ENCODE peak calls at places on chromosomes 3 and 15, in six cellular contexts. V, F, B, Y, S and X are unnamed samples.

GRCh38 chr3:14422016-14422963 is 19.9 kb downstream of the SLC6A6 start:
- DNase-seq in V (peak; percentile 84), B (no peak), Y (no peak), F (no peak), S (peak; percentile 87), X (no peak)

GRCh38 chr15:57505949-57506391 is 85.7 kb upstream of the MYZAP start:
- DNase-seq in V (no peak), S (peak; percentile 97), Y (no peak), F (no peak), B (no peak), X (peak; percentile 35)

GRCh38 chr3:119145500-119146167 is at the start of gene TEX55:
- DNase-seq in B (peak; percentile 59), V (peak; percentile 65), F (peak; percentile 61), S (peak; percentile 63), Y (no peak), X (peak; percentile 39)

GRCh38 chr15:95565201-95565600 is 765.3 kb upstream of the NR2F2 start:
- DNase-seq in S (no peak), B (no peak), V (no peak), F (no peak), Y (no peak), X (no peak)

GRCh38 chr3:197516517-197516889 is 39.3 kb downstream of the BDH1 start:
- DNase-seq in B (no peak), S (peak; percentile 47), V (no peak), F (peak; percentile 94), Y (no peak), X (peak; percentile 94)

GRCh38 chr15:62545392-62546227 is 380.5 kb upstream of the C2CD4B start:
- DNase-seq in S (no peak), F (peak; percentile 42), Y (no peak), V (no peak), B (no peak), X (peak; percentile 14)

GRCh38 chr3:128297401-128298138 is 144.3 kb downstream of the EEFSEC start:
- DNase-seq in S (peak; percentile 91), Y (no peak), B (peak; percentile 23), V (peak; percentile 18), F (peak; percentile 21), X (peak; percentile 32)

GRCh38 chr3:127066635-127067034 is 83.7 kb downstream of the PLXNA1 start:
- DNase-seq in S (no peak), V (no peak), F (no peak), Y (no peak), B (no peak), X (no peak)

GRCh38 chr3:186786810-186787375 is 3.5 kb downstream of the EIF4A2 start:
- DNase-seq in S (no peak), B (no peak), V (no peak), Y (no peak), F (no peak), X (no peak)

GRCh38 chr3:194540268-194540937 is 53.6 kb upstream of the ATP13A3 start:
- DNase-seq in S (no peak), B (no peak), F (peak; percentile 23), Y (no peak), V (no peak), X (no peak)

GRCh38 chr15:59166601-59167265 is 39.9 kb upstream of the LDHAL6B start:
- DNase-seq in S (peak; percentile 61), F (no peak), B (no peak), Y (no peak), V (no peak), X (no peak)

GRCh38 chr3:12891985-12892839 is 50.8 kb upstream of the RPL32 start:
- DNase-seq in V (peak; percentile 53), F (peak; percentile 66), S (peak; percentile 74), B (peak; percentile 70), Y (peak; percentile 69), X (peak; percentile 71)

GRCh38 chr15:41934843-41935242 is 37.5 kb downstream of the EHD4 start:
- DNase-seq in S (no peak), F (no peak), Y (no peak), B (peak; percentile 63), V (peak; percentile 66), X (no peak)

GRCh38 chr15:72201346-72202029 is 3.9 kb upstream of the GRAMD2A start:
- DNase-seq in V (no peak), B (no peak), F (no peak), S (no peak), Y (no peak), X (no peak)

GRCh38 chr3:171481011-171481410 is 20.8 kb upstream of the TNIK start:
- DNase-seq in F (no peak), S (no peak), Y (no peak), B (no peak), V (no peak), X (no peak)

GRCh38 chr3:49804141-49805041 is 1.3 kb downstream of the INKA1 start:
- DNase-seq in V (no peak), B (no peak), F (no peak), Y (no peak), S (no peak), X (no peak)

GRCh38 chr15:62934236-62934971 is 108.1 kb upstream of the TPM1 start:
- DNase-seq in B (peak; percentile 26), Y (no peak), F (no peak), V (no peak), S (no peak), X (no peak)

GRCh38 chr3:16884084-16884747 is 539 bp upstream of the PLCL2 start:
- DNase-seq in B (peak; percentile 94), F (peak; percentile 6), Y (peak; percentile 71), V (peak; percentile 83), S (peak; percentile 50), X (peak; percentile 51)

GRCh38 chr15:36230741-36231140 is 348.7 kb upstream of the CDIN1 start:
- DNase-seq in Y (no peak), V (no peak), F (peak; percentile 84), S (no peak), B (no peak), X (peak; percentile 4)

GRCh38 chr3:122356402-122356801 is 26.6 kb downstream of the MIX23 start:
- DNase-seq in S (peak; percentile 61), Y (peak; percentile 6), F (peak; percentile 54), V (peak; percentile 46), B (peak; percentile 56), X (peak; percentile 27)

GRCh38 chr15:92884813-92885461 is 15.2 kb upstream of the CHD2 start:
- DNase-seq in B (no peak), Y (no peak), F (peak; percentile 28), S (peak; percentile 65), V (no peak), X (no peak)

GRCh38 chr15:74907277-74907870 is 723 bp upstream of the FAM219B start:
- DNase-seq in V (no peak), Y (no peak), S (no peak), B (no peak), F (no peak), X (no peak)

GRCh38 chr3:194350726-194351071 is 429 bp downstream of the CPN2 start:
- DNase-seq in S (no peak), V (no peak), F (no peak), Y (no peak), B (no peak), X (no peak)

GRCh38 chr3:47432673-47433072 is 43.1 kb downstream of the SCAP start:
- DNase-seq in V (no peak), F (no peak), B (no peak), Y (no peak), S (no peak), X (no peak)

GRCh38 chr3:43858052-43858701 is 167.4 kb downstream of the ABHD5 start:
- DNase-seq in V (peak; percentile 36), B (peak; percentile 52), S (no peak), Y (no peak), F (peak; percentile 63), X (no peak)

GRCh38 chr15:69809421-69809820 is 288.3 kb downstream of the TLE3 start:
- DNase-seq in B (no peak), Y (no peak), F (no peak), V (no peak), S (no peak), X (no peak)

GRCh38 chr15:89632563-89633430 is 22.5 kb downstream of the KIF7 start:
- DNase-seq in F (no peak), V (no peak), S (no peak), Y (no peak), B (no peak), X (no peak)

GRCh38 chr15:29278436-29279099 is 8.9 kb upstream of the NSMCE3 start:
- DNase-seq in F (peak; percentile 94), Y (no peak), B (no peak), V (no peak), S (peak; percentile 71), X (peak; percentile 72)

GRCh38 chr3:173930251-173930650 is 532.7 kb downstream of the NLGN1 start:
- DNase-seq in Y (no peak), F (no peak), S (no peak), B (no peak), V (no peak), X (no peak)

GRCh38 chr15:58247803-58248503 is 109.8 kb downstream of the AQP9 start:
- DNase-seq in Y (no peak), B (no peak), V (no peak), F (peak; percentile 25), S (peak; percentile 53), X (no peak)

GRCh38 chr3:123605789-123606234 is 21.0 kb upstream of the HACD2 start:
- DNase-seq in F (no peak), B (no peak), S (peak; percentile 76), V (peak; percentile 50), Y (no peak), X (peak; percentile 32)

GRCh38 chr3:159892171-159892791 is 96.4 kb upstream of the IL12A start:
- DNase-seq in V (no peak), Y (no peak), F (no peak), B (no peak), S (no peak), X (no peak)

GRCh38 chr3:127753338-127753737 is 69.0 kb downstream of the MGLL start:
- DNase-seq in V (no peak), B (no peak), S (no peak), Y (no peak), F (no peak), X (no peak)

GRCh38 chr15:40122239-40122638 is 13.6 kb upstream of the BMF start:
- DNase-seq in F (no peak), S (peak; percentile 22), V (no peak), B (peak; percentile 37), Y (no peak), X (no peak)
- H3K14ac ChIP-seq in F (no peak overlapping the region), S (no peak overlapping the region), V (no peak overlapping the region), B (no peak overlapping the region), Y (no peak overlapping the region), X (no peak overlapping the region)

GRCh38 chr15:79676621-79677020 is 220.2 kb downstream of the MTHFS start:
- DNase-seq in V (no peak), S (no peak), B (no peak), F (no peak), Y (no peak), X (no peak)
- H3K4ac ChIP-seq in V (no peak overlapping the region), S (no peak overlapping the region), B (no peak overlapping the region), F (no peak overlapping the region), Y (no peak overlapping the region), X (no peak overlapping the region)

GRCh38 chr3:169400874-169401273 is 262.6 kb downstream of the MECOM start:
- DNase-seq in B (no peak), Y (no peak), F (no peak), V (no peak), S (no peak), X (no peak)
- H3K14ac ChIP-seq in B (no peak overlapping the region), Y (no peak overlapping the region), F (no peak overlapping the region), V (no peak overlapping the region), S (no peak overlapping the region), X (no peak overlapping the region)

DNA sequence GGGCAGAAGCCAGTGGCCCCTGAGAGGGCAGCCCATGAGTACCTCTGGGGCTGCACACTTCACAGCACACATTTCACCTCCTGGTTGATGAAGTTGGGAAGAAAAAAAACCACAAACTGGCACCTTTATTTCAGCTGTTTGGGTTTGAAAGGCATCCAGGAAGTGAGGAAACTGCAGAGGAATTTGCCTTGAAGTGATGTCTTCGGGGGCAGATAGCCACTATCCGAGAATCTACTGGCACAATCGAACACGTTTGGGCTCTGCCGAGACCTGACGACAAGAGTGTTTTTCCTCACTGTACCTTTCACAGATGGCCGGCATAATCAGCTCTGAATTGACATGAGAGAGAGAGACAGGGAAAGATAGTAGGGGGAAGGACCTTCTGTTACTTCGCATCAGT is 59.7 kb downstream of the LRIG1 start:
- DNase-seq in B (no peak), V (no peak), F (peak; percentile 72), S (peak; percentile 5), Y (no peak), X (peak; percentile 44)
- H3K4ac ChIP-seq in B (no peak overlapping the region), V (no peak overlapping the region), F (peak overlapping the region; percentile 85), S (no peak overlapping the region), Y (no peak overlapping the region), X (peak overlapping the region; percentile 17)